ENCODE peak calls at places on chromosomes 1 and 21, in eight cellular contexts. One of them, this sample, is unnamed.

GRCh38 chr1:8396912-8397406 is 79.0 kb downstream of the SLC45A1 start:
- DNase-seq in occipital lobe: no peak
- DNase-seq in aorta: no peak
- DNase-seq in stimulated activated CD8-positive, alpha-beta memory T cell treated with anti-CD3 and anti-CD28 coated beads, Interleukin-7, amount 100 ng/mL, for 1 hour: no peak
- DNase-seq in cardiac muscle cell: peak
- DNase-seq in lower lobe of right lung: no peak
- DNase-seq in A172: peak
- DNase-seq in cardiac fibroblast: peak
- DNase-seq in this sample: no peak

GRCh38 chr21:45276620-45277019 is 11.1 kb downstream of the POFUT2 start:
- DNase-seq in lower lobe of right lung: peak
- DNase-seq in occipital lobe: no peak
- DNase-seq in cardiac fibroblast: no peak
- DNase-seq in A172: no peak
- DNase-seq in aorta: no peak
- DNase-seq in cardiac muscle cell: no peak
- DNase-seq in stimulated activated CD8-positive, alpha-beta memory T cell treated with anti-CD3 and anti-CD28 coated beads, Interleukin-7, amount 100 ng/mL, for 1 hour: no peak
- DNase-seq in this sample: no peak

GRCh38 chr1:109197163-109198042 is 16.3 kb upstream of the SARS1 start:
- DNase-seq in occipital lobe: no peak
- DNase-seq in stimulated activated CD8-positive, alpha-beta memory T cell treated with anti-CD3 and anti-CD28 coated beads, Interleukin-7, amount 100 ng/mL, for 1 hour: no peak
- DNase-seq in cardiac fibroblast: peak
- DNase-seq in A172: peak
- DNase-seq in aorta: peak
- DNase-seq in cardiac muscle cell: peak
- DNase-seq in lower lobe of right lung: no peak
- DNase-seq in this sample: no peak

GRCh38 chr1:241918879-241919278 is 38.7 kb upstream of the BECN2 start:
- DNase-seq in A172: peak
- DNase-seq in lower lobe of right lung: no peak
- DNase-seq in stimulated activated CD8-positive, alpha-beta memory T cell treated with anti-CD3 and anti-CD28 coated beads, Interleukin-7, amount 100 ng/mL, for 1 hour: no peak
- DNase-seq in cardiac fibroblast: peak
- DNase-seq in occipital lobe: no peak
- DNase-seq in cardiac muscle cell: no peak
- DNase-seq in aorta: no peak
- DNase-seq in this sample: no peak

GRCh38 chr1:21576031-21576797 is 67.0 kb downstream of the ALPL start:
- DNase-seq in cardiac muscle cell: no peak
- DNase-seq in lower lobe of right lung: no peak
- DNase-seq in aorta: no peak
- DNase-seq in stimulated activated CD8-positive, alpha-beta memory T cell treated with anti-CD3 and anti-CD28 coated beads, Interleukin-7, amount 100 ng/mL, for 1 hour: no peak
- DNase-seq in occipital lobe: no peak
- DNase-seq in A172: no peak
- DNase-seq in cardiac fibroblast: no peak
- DNase-seq in this sample: no peak

GRCh38 chr1:162387226-162388082 is 5.9 kb downstream of the C1orf226 start:
- DNase-seq in cardiac muscle cell: no peak
- DNase-seq in occipital lobe: no peak
- DNase-seq in A172: no peak
- DNase-seq in cardiac fibroblast: no peak
- DNase-seq in aorta: no peak
- DNase-seq in lower lobe of right lung: no peak
- DNase-seq in stimulated activated CD8-positive, alpha-beta memory T cell treated with anti-CD3 and anti-CD28 coated beads, Interleukin-7, amount 100 ng/mL, for 1 hour: no peak
- DNase-seq in this sample: no peak

GRCh38 chr1:47351305-47351704 is 17.7 kb downstream of the CMPK1 start:
- DNase-seq in cardiac fibroblast: no peak
- DNase-seq in aorta: no peak
- DNase-seq in lower lobe of right lung: no peak
- DNase-seq in occipital lobe: no peak
- DNase-seq in A172: peak
- DNase-seq in stimulated activated CD8-positive, alpha-beta memory T cell treated with anti-CD3 and anti-CD28 coated beads, Interleukin-7, amount 100 ng/mL, for 1 hour: no peak
- DNase-seq in cardiac muscle cell: no peak
- DNase-seq in this sample: no peak

GRCh38 chr1:32609180-32609579 is 41.2 kb downstream of the ZBTB8OS start:
- DNase-seq in aorta: no peak
- DNase-seq in A172: no peak
- DNase-seq in lower lobe of right lung: no peak
- DNase-seq in cardiac fibroblast: no peak
- DNase-seq in occipital lobe: no peak
- DNase-seq in stimulated activated CD8-positive, alpha-beta memory T cell treated with anti-CD3 and anti-CD28 coated beads, Interleukin-7, amount 100 ng/mL, for 1 hour: no peak
- DNase-seq in cardiac muscle cell: no peak
- DNase-seq in this sample: no peak

GRCh38 chr1:156414440-156415064 is 45.5 kb downstream of the RHBG start:
- DNase-seq in lower lobe of right lung: no peak
- DNase-seq in occipital lobe: no peak
- DNase-seq in aorta: no peak
- DNase-seq in cardiac muscle cell: peak
- DNase-seq in A172: no peak
- DNase-seq in stimulated activated CD8-positive, alpha-beta memory T cell treated with anti-CD3 and anti-CD28 coated beads, Interleukin-7, amount 100 ng/mL, for 1 hour: no peak
- DNase-seq in cardiac fibroblast: no peak
- DNase-seq in this sample: no peak

GRCh38 chr1:243230914-243231313 is 24.2 kb downstream of the CEP170 start:
- DNase-seq in aorta: no peak
- DNase-seq in cardiac fibroblast: peak
- DNase-seq in A172: peak
- DNase-seq in lower lobe of right lung: no peak
- DNase-seq in occipital lobe: no peak
- DNase-seq in cardiac muscle cell: peak
- DNase-seq in stimulated activated CD8-positive, alpha-beta memory T cell treated with anti-CD3 and anti-CD28 coated beads, Interleukin-7, amount 100 ng/mL, for 1 hour: no peak
- DNase-seq in this sample: no peak

GRCh38 chr1:46315669-46316403 is 12.3 kb downstream of the UQCRH start:
- DNase-seq in cardiac muscle cell: no peak
- DNase-seq in lower lobe of right lung: no peak
- DNase-seq in occipital lobe: no peak
- DNase-seq in aorta: no peak
- DNase-seq in stimulated activated CD8-positive, alpha-beta memory T cell treated with anti-CD3 and anti-CD28 coated beads, Interleukin-7, amount 100 ng/mL, for 1 hour: no peak
- DNase-seq in cardiac fibroblast: no peak
- DNase-seq in A172: peak
- DNase-seq in this sample: no peak

GRCh38 chr1:246165826-246166709 is 341.0 kb downstream of the SMYD3 start:
- DNase-seq in cardiac muscle cell: no peak
- DNase-seq in A172: no peak
- DNase-seq in stimulated activated CD8-positive, alpha-beta memory T cell treated with anti-CD3 and anti-CD28 coated beads, Interleukin-7, amount 100 ng/mL, for 1 hour: no peak
- DNase-seq in occipital lobe: no peak
- DNase-seq in aorta: no peak
- DNase-seq in lower lobe of right lung: no peak
- DNase-seq in cardiac fibroblast: no peak
- DNase-seq in this sample: no peak

GRCh38 chr1:173488001-173488400 is 10.9 kb downstream of the PRDX6 start:
- DNase-seq in cardiac muscle cell: no peak
- DNase-seq in aorta: no peak
- DNase-seq in occipital lobe: no peak
- DNase-seq in lower lobe of right lung: no peak
- DNase-seq in stimulated activated CD8-positive, alpha-beta memory T cell treated with anti-CD3 and anti-CD28 coated beads, Interleukin-7, amount 100 ng/mL, for 1 hour: no peak
- DNase-seq in cardiac fibroblast: no peak
- DNase-seq in A172: no peak
- DNase-seq in this sample: no peak

GRCh38 chr1:171441278-171441677 is 44.1 kb upstream of the PRRC2C start:
- DNase-seq in stimulated activated CD8-positive, alpha-beta memory T cell treated with anti-CD3 and anti-CD28 coated beads, Interleukin-7, amount 100 ng/mL, for 1 hour: no peak
- DNase-seq in lower lobe of right lung: no peak
- DNase-seq in cardiac muscle cell: no peak
- DNase-seq in aorta: no peak
- DNase-seq in cardiac fibroblast: peak
- DNase-seq in occipital lobe: no peak
- DNase-seq in A172: peak
- DNase-seq in this sample: no peak

GRCh38 chr21:34511787-34512451 is at the start of gene KCNE1:
- DNase-seq in lower lobe of right lung: peak
- DNase-seq in cardiac muscle cell: no peak
- DNase-seq in stimulated activated CD8-positive, alpha-beta memory T cell treated with anti-CD3 and anti-CD28 coated beads, Interleukin-7, amount 100 ng/mL, for 1 hour: no peak
- DNase-seq in cardiac fibroblast: peak
- DNase-seq in occipital lobe: no peak
- DNase-seq in aorta: peak
- DNase-seq in A172: no peak
- DNase-seq in this sample: no peak

GRCh38 chr21:40507978-40508377 is 339.0 kb downstream of the DSCAM start:
- DNase-seq in cardiac muscle cell: no peak
- DNase-seq in A172: no peak
- DNase-seq in lower lobe of right lung: no peak
- DNase-seq in occipital lobe: no peak
- DNase-seq in aorta: no peak
- DNase-seq in stimulated activated CD8-positive, alpha-beta memory T cell treated with anti-CD3 and anti-CD28 coated beads, Interleukin-7, amount 100 ng/mL, for 1 hour: no peak
- DNase-seq in cardiac fibroblast: no peak
- DNase-seq in this sample: no peak

GRCh38 chr21:39911286-39911685 is 44.0 kb downstream of the PCP4 start:
- DNase-seq in A172: peak
- DNase-seq in cardiac muscle cell: no peak
- DNase-seq in aorta: no peak
- DNase-seq in cardiac fibroblast: no peak
- DNase-seq in lower lobe of right lung: no peak
- DNase-seq in stimulated activated CD8-positive, alpha-beta memory T cell treated with anti-CD3 and anti-CD28 coated beads, Interleukin-7, amount 100 ng/mL, for 1 hour: no peak
- DNase-seq in occipital lobe: no peak
- DNase-seq in this sample: no peak

GRCh38 chr21:31530918-31531705 is 128.4 kb upstream of the SOD1 start:
- DNase-seq in stimulated activated CD8-positive, alpha-beta memory T cell treated with anti-CD3 and anti-CD28 coated beads, Interleukin-7, amount 100 ng/mL, for 1 hour: no peak
- DNase-seq in occipital lobe: peak
- DNase-seq in cardiac fibroblast: no peak
- DNase-seq in cardiac muscle cell: peak
- DNase-seq in A172: no peak
- DNase-seq in lower lobe of right lung: no peak
- DNase-seq in aorta: no peak
- DNase-seq in this sample: no peak

GRCh38 chr1:96234299-96234698 is 487.3 kb upstream of the PTBP2 start:
- DNase-seq in lower lobe of right lung: peak
- DNase-seq in A172: peak
- DNase-seq in cardiac muscle cell: peak
- DNase-seq in occipital lobe: no peak
- DNase-seq in stimulated activated CD8-positive, alpha-beta memory T cell treated with anti-CD3 and anti-CD28 coated beads, Interleukin-7, amount 100 ng/mL, for 1 hour: no peak
- DNase-seq in aorta: peak
- DNase-seq in cardiac fibroblast: peak
- DNase-seq in this sample: no peak

GRCh38 chr1:8211620-8212442 is 106.1 kb upstream of the SLC45A1 start:
- DNase-seq in cardiac fibroblast: peak
- DNase-seq in stimulated activated CD8-positive, alpha-beta memory T cell treated with anti-CD3 and anti-CD28 coated beads, Interleukin-7, amount 100 ng/mL, for 1 hour: no peak
- DNase-seq in lower lobe of right lung: peak
- DNase-seq in aorta: peak
- DNase-seq in A172: peak
- DNase-seq in occipital lobe: no peak
- DNase-seq in cardiac muscle cell: no peak
- DNase-seq in this sample: no peak

GRCh38 chr21:38804030-38804616 is 1.6 kb upstream of the ETS2 start:
- DNase-seq in cardiac fibroblast: no peak
- DNase-seq in stimulated activated CD8-positive, alpha-beta memory T cell treated with anti-CD3 and anti-CD28 coated beads, Interleukin-7, amount 100 ng/mL, for 1 hour: no peak
- DNase-seq in aorta: no peak
- DNase-seq in cardiac muscle cell: no peak
- DNase-seq in A172: no peak
- DNase-seq in occipital lobe: no peak
- DNase-seq in lower lobe of right lung: no peak
- DNase-seq in this sample: no peak

GRCh38 chr1:21605012-21605715 is 64.0 kb downstream of the RAP1GAP start:
- DNase-seq in lower lobe of right lung: no peak
- DNase-seq in aorta: no peak
- DNase-seq in A172: no peak
- DNase-seq in cardiac muscle cell: no peak
- DNase-seq in stimulated activated CD8-positive, alpha-beta memory T cell treated with anti-CD3 and anti-CD28 coated beads, Interleukin-7, amount 100 ng/mL, for 1 hour: no peak
- DNase-seq in occipital lobe: no peak
- DNase-seq in cardiac fibroblast: no peak
- DNase-seq in this sample: no peak

GRCh38 chr1:36320291-36320758 is 3.1 kb downstream of the EVA1B start:
- DNase-seq in occipital lobe: no peak
- DNase-seq in cardiac fibroblast: no peak
- DNase-seq in aorta: no peak
- DNase-seq in cardiac muscle cell: no peak
- DNase-seq in stimulated activated CD8-positive, alpha-beta memory T cell treated with anti-CD3 and anti-CD28 coated beads, Interleukin-7, amount 100 ng/mL, for 1 hour: no peak
- DNase-seq in A172: no peak
- DNase-seq in lower lobe of right lung: no peak
- DNase-seq in this sample: no peak

GRCh38 chr1:167748901-167749300 is 27.1 kb downstream of the MPZL1 start:
- DNase-seq in lower lobe of right lung: no peak
- DNase-seq in A172: no peak
- DNase-seq in stimulated activated CD8-positive, alpha-beta memory T cell treated with anti-CD3 and anti-CD28 coated beads, Interleukin-7, amount 100 ng/mL, for 1 hour: no peak
- DNase-seq in cardiac muscle cell: no peak
- DNase-seq in occipital lobe: no peak
- DNase-seq in aorta: no peak
- DNase-seq in cardiac fibroblast: peak
- DNase-seq in this sample: no peak

GRCh38 chr1:158362501-158362900 is 8.8 kb downstream of the CD1E start:
- DNase-seq in cardiac muscle cell: no peak
- DNase-seq in stimulated activated CD8-positive, alpha-beta memory T cell treated with anti-CD3 and anti-CD28 coated beads, Interleukin-7, amount 100 ng/mL, for 1 hour: no peak
- DNase-seq in occipital lobe: no peak
- DNase-seq in A172: no peak
- DNase-seq in aorta: no peak
- DNase-seq in cardiac fibroblast: no peak
- DNase-seq in lower lobe of right lung: no peak
- DNase-seq in this sample: no peak

GRCh38 chr1:3651939-3652537 is at the start of gene TP73:
- DNase-seq in A172: no peak
- DNase-seq in cardiac muscle cell: no peak
- DNase-seq in stimulated activated CD8-positive, alpha-beta memory T cell treated with anti-CD3 and anti-CD28 coated beads, Interleukin-7, amount 100 ng/mL, for 1 hour: no peak
- DNase-seq in cardiac fibroblast: no peak
- DNase-seq in lower lobe of right lung: no peak
- DNase-seq in aorta: peak
- DNase-seq in occipital lobe: no peak
- DNase-seq in this sample: peak

GRCh38 chr1:150512846-150513245 is 2.7 kb upstream of the FALEC start:
- DNase-seq in cardiac muscle cell: no peak
- DNase-seq in aorta: no peak
- DNase-seq in lower lobe of right lung: no peak
- DNase-seq in cardiac fibroblast: no peak
- DNase-seq in A172: no peak
- DNase-seq in stimulated activated CD8-positive, alpha-beta memory T cell treated with anti-CD3 and anti-CD28 coated beads, Interleukin-7, amount 100 ng/mL, for 1 hour: no peak
- DNase-seq in occipital lobe: no peak
- DNase-seq in this sample: no peak

GRCh38 chr1:22791736-22792325 is 81.2 kb downstream of the EPHB2 start:
- DNase-seq in cardiac muscle cell: no peak
- DNase-seq in cardiac fibroblast: peak
- DNase-seq in aorta: no peak
- DNase-seq in stimulated activated CD8-positive, alpha-beta memory T cell treated with anti-CD3 and anti-CD28 coated beads, Interleukin-7, amount 100 ng/mL, for 1 hour: no peak
- DNase-seq in lower lobe of right lung: no peak
- DNase-seq in occipital lobe: no peak
- DNase-seq in A172: no peak
- DNase-seq in this sample: no peak

GRCh38 chr1:184624051-184624450 is 130.6 kb downstream of the EDEM3 start:
- DNase-seq in occipital lobe: no peak
- DNase-seq in cardiac fibroblast: no peak
- DNase-seq in cardiac muscle cell: no peak
- DNase-seq in lower lobe of right lung: no peak
- DNase-seq in aorta: no peak
- DNase-seq in A172: no peak
- DNase-seq in stimulated activated CD8-positive, alpha-beta memory T cell treated with anti-CD3 and anti-CD28 coated beads, Interleukin-7, amount 100 ng/mL, for 1 hour: no peak
- DNase-seq in this sample: no peak

GRCh38 chr1:209720326-209720725 is 15.7 kb downstream of the HSD11B1 start:
- DNase-seq in cardiac muscle cell: no peak
- DNase-seq in A172: no peak
- DNase-seq in occipital lobe: no peak
- DNase-seq in lower lobe of right lung: no peak
- DNase-seq in aorta: no peak
- DNase-seq in stimulated activated CD8-positive, alpha-beta memory T cell treated with anti-CD3 and anti-CD28 coated beads, Interleukin-7, amount 100 ng/mL, for 1 hour: no peak
- DNase-seq in cardiac fibroblast: peak
- DNase-seq in this sample: no peak

GRCh38 chr1:7334475-7335035 is 436.5 kb upstream of the VAMP3 start:
- DNase-seq in aorta: no peak
- DNase-seq in A172: peak
- DNase-seq in stimulated activated CD8-positive, alpha-beta memory T cell treated with anti-CD3 and anti-CD28 coated beads, Interleukin-7, amount 100 ng/mL, for 1 hour: no peak
- DNase-seq in cardiac muscle cell: no peak
- DNase-seq in cardiac fibroblast: peak
- DNase-seq in lower lobe of right lung: no peak
- DNase-seq in occipital lobe: no peak
- DNase-seq in this sample: no peak

GRCh38 chr1:234613128-234613875 is 3.3 kb upstream of the IRF2BP2 start:
- DNase-seq in stimulated activated CD8-positive, alpha-beta memory T cell treated with anti-CD3 and anti-CD28 coated beads, Interleukin-7, amount 100 ng/mL, for 1 hour: no peak
- DNase-seq in occipital lobe: no peak
- DNase-seq in aorta: no peak
- DNase-seq in cardiac fibroblast: peak
- DNase-seq in cardiac muscle cell: no peak
- DNase-seq in lower lobe of right lung: no peak
- DNase-seq in A172: no peak
- DNase-seq in this sample: no peak

GRCh38 chr1:212700892-212701819 is 1.5 kb upstream of the BATF3 start:
- DNase-seq in lower lobe of right lung: peak
- DNase-seq in cardiac muscle cell: peak
- DNase-seq in stimulated activated CD8-positive, alpha-beta memory T cell treated with anti-CD3 and anti-CD28 coated beads, Interleukin-7, amount 100 ng/mL, for 1 hour: no peak
- DNase-seq in occipital lobe: no peak
- DNase-seq in aorta: peak
- DNase-seq in A172: peak
- DNase-seq in cardiac fibroblast: peak
- DNase-seq in this sample: no peak

GRCh38 chr1:116764906-116765862 is 11.0 kb downstream of the CD2 start:
- DNase-seq in A172: no peak
- DNase-seq in aorta: no peak
- DNase-seq in occipital lobe: no peak
- DNase-seq in cardiac fibroblast: no peak
- DNase-seq in stimulated activated CD8-positive, alpha-beta memory T cell treated with anti-CD3 and anti-CD28 coated beads, Interleukin-7, amount 100 ng/mL, for 1 hour: no peak
- DNase-seq in lower lobe of right lung: no peak
- DNase-seq in cardiac muscle cell: no peak
- DNase-seq in this sample: no peak